ENCODE peak calls at places on chromosomes 16 and 17, in four cellular contexts. U is stomach, S is endodermal cell, N is hepatocyte. L is an unnamed sample. For H3K27me3, the result is how much of the 10 kb centered on the place peaks cover.

GRCh38 chr16:55033225-55034156 is 102.8 kb downstream of the IRX5 start:
- DNase-seq in U (no peak), S (no peak), N (no peak), L (no peak)

GRCh38 chr17:37610971-37611370 is 1.8 kb upstream of the SYNRG start:
- DNase-seq in S (no peak), N (no peak), U (no peak), L (no peak)

GRCh38 chr17:47611372-47612350 is 38.1 kb upstream of the KPNB1 start:
- DNase-seq in N (no peak), S (no peak), U (no peak), L (peak)

GRCh38 chr16:50677351-50677750 is 3.8 kb downstream of the SNX20 start:
- DNase-seq in S (peak), N (no peak), U (no peak), L (no peak)

GRCh38 chr16:74431516-74431915 is 10.2 kb upstream of the CLEC18B start:
- DNase-seq in S (peak), N (no peak), U (no peak), L (no peak)

GRCh38 chr17:66040402-66040801 is 151.5 kb downstream of the CEP112 start:
- DNase-seq in U (no peak), N (no peak), S (peak), L (peak)

GRCh38 chr17:35705230-35705629 is 26.2 kb upstream of the RASL10B start:
- DNase-seq in S (no peak), N (no peak), U (no peak), L (no peak)

GRCh38 chr17:34451313-34451712 is 88.3 kb upstream of the CCL1 start:
- DNase-seq in S (no peak), U (no peak), N (no peak), L (no peak)

GRCh38 chr16:24873028-24873427 is 27.3 kb downstream of the SLC5A11 start:
- DNase-seq in U (no peak), N (no peak), S (no peak), L (no peak)

GRCh38 chr16:59249049-59249448 is 514.9 kb upstream of the GOT2 start:
- DNase-seq in N (peak), S (peak), U (no peak), L (peak)

GRCh38 chr16:1153480-1154160 is 714 bp downstream of the CACNA1H start:
- DNase-seq in N (peak), U (no peak), S (peak), L (no peak)

GRCh38 chr17:19533718-19534561 is at the start of gene SLC47A1:
- DNase-seq in N (peak), U (no peak), S (peak), L (no peak)

GRCh38 chr16:85459529-85460251 is 153.4 kb upstream of the GSE1 start:
- DNase-seq in U (peak), S (no peak), N (peak), L (no peak)

GRCh38 chr16:85316321-85316919 is 204.1 kb upstream of the CIBAR2 start:
- DNase-seq in N (peak), S (peak), U (peak), L (peak)

GRCh38 chr16:24609740-24610420 is 70.5 kb downstream of the RBBP6 start:
- DNase-seq in U (peak), N (peak), S (peak), L (no peak)

GRCh38 chr16:87706278-87707000 is 59.3 kb downstream of the KLHDC4 start:
- DNase-seq in S (peak), U (no peak), N (peak), L (no peak)

GRCh38 chr16:64392456-64392855 is 729.4 kb downstream of the CDH11 start:
- DNase-seq in N (no peak), S (no peak), U (no peak), L (no peak)

GRCh38 chr17:13194887-13195286 is 177.1 kb upstream of the ELAC2 start:
- DNase-seq in U (no peak), S (no peak), N (no peak), L (no peak)

GRCh38 chr17:28381141-28381825 is 9.8 kb downstream of the SARM1 start:
- DNase-seq in U (peak), S (peak), N (peak), L (peak)

GRCh38 chr17:17605083-17605746 is 13.7 kb upstream of the PEMT start:
- DNase-seq in N (no peak), S (no peak), U (no peak), L (no peak)

GRCh38 chr16:30185141-30185682 is 1.8 kb downstream of the CORO1A start:
- DNase-seq in N (no peak), U (no peak), S (no peak), L (no peak)

GRCh38 chr16:379183-379960 is 2.4 kb downstream of the PGAP6 start:
- DNase-seq in S (peak), N (peak), U (peak), L (no peak)

GRCh38 chr16:75236232-75236631 is 15.2 kb downstream of the BCAR1 start:
- DNase-seq in U (no peak), S (no peak), N (no peak), L (no peak)

GRCh38 chr16:15807603-15808009 is 49.2 kb downstream of the MYH11 start:
- DNase-seq in N (no peak), S (peak), U (no peak), L (no peak)

GRCh38 chr17:19762515-19762961 is 14.4 kb upstream of the ALDH3A1 start:
- DNase-seq in S (peak), U (peak), N (peak), L (peak)

GRCh38 chr17:71003736-71004135 is 834.4 kb downstream of the KCNJ2 start:
- DNase-seq in U (no peak), N (no peak), S (peak), L (no peak)

GRCh38 chr17:52740006-52740405 is 581.5 kb upstream of the CA10 start:
- DNase-seq in S (no peak), N (no peak), U (no peak), L (no peak)

GRCh38 chr17:12549499-12549901 is 116.2 kb upstream of the MYOCD start:
- DNase-seq in N (no peak), S (peak), U (no peak), L (no peak)

GRCh38 chr17:36213695-36214094 is 2.8 kb downstream of the CCL4L2 start:
- DNase-seq in N (no peak), S (peak), U (no peak), L (no peak)

GRCh38 chr17:47192549-47192948 is 3.5 kb upstream of the CDC27 start:
- DNase-seq in N (no peak), S (no peak), U (no peak), L (no peak)

GRCh38 chr17:12429125-12429524 is 236.6 kb upstream of the MYOCD start:
- DNase-seq in N (no peak), U (no peak), S (no peak), L (no peak)

GRCh38 chr16:55048745-55049144 is 118.1 kb downstream of the IRX5 start:
- DNase-seq in U (no peak), S (no peak), N (no peak), L (no peak)

GRCh38 chr16:49931931-49932330 is 76.0 kb upstream of the ZNF423 start:
- DNase-seq in U (no peak), N (no peak), S (no peak), L (no peak)

GRCh38 chr16:9123871-9124270 is 32.4 kb downstream of the HAPSTR1 start:
- DNase-seq in U (peak), S (no peak), N (no peak), L (no peak)

GRCh38 chr16:86203557-86204275 is 304.8 kb downstream of the IRF8 start:
- DNase-seq in N (no peak), U (no peak), S (no peak), L (no peak)

GRCh38 chr17:67377727-67378443 is 804 bp downstream of the PITPNC1 start:
- DNase-seq in U (peak), S (peak), N (peak), L (peak)

GRCh38 chr16:10577305-10578202 is 2.8 kb downstream of the EMP2 start:
- DNase-seq in U (no peak), S (peak), N (no peak), L (no peak)

GRCh38 chr17:74028717-74029116 is 174.8 kb upstream of the RPL38 start:
- DNase-seq in U (no peak), S (no peak), N (no peak), L (no peak)
- TF ChIP-seq CTCF in U (no peak), S (no peak), N (no peak), L (no peak)

GRCh38 chr17:82314012-82314720 is 3.2 kb downstream of the CD7 start:
- DNase-seq in U (no peak), S (no peak), N (no peak), L (no peak)
- H3K27me3 ChIP-seq in U (under half), S (under half), N (under half), L (under half)

DNA sequence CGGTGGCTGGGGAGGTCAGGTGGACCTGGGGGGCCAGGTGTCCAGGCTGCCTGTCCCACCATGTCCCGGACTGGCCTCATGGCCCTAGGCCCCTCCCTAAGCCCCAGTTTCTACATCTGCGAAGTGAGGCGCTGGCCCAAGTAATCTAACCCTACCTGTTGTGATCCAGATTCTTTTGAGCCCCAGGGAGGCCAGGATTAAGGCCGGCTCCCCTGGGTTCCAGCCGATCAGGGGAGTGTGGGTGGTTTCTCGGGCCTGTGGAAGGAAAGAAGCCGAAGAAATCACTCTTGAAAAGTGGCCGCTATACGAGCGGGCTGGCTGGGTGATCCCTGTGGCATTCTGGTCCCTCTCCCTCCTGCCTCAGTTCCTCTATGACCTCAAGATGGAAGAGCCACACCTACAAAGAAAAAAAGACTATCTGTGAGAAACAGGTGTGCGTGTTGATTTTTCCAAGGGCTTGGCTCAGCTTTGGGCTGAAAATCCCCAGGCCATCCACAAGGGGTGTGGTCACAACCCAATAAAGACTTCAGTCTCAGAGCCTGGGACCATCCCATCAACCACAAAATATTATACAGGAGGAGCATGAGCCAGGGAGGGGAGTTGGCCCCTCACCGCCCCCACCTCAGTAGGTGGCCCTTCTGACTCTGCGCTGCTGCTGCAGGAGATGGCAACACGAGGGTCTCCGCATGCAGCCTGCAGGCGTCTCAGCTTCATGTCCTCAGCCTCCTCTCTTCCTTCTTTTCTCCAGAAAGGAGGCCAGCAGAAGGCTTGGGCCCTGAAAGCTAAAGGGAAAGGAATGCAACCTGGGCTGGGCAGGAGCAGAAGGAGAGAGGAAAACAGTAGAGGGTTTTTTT is 20.3 kb downstream of the GPR142 start:
- DNase-seq in S (peak), N (no peak), U (peak), L (no peak)
- TF ChIP-seq CTCF in S (peak), N (no peak), U (no peak), L (peak)

DNA sequence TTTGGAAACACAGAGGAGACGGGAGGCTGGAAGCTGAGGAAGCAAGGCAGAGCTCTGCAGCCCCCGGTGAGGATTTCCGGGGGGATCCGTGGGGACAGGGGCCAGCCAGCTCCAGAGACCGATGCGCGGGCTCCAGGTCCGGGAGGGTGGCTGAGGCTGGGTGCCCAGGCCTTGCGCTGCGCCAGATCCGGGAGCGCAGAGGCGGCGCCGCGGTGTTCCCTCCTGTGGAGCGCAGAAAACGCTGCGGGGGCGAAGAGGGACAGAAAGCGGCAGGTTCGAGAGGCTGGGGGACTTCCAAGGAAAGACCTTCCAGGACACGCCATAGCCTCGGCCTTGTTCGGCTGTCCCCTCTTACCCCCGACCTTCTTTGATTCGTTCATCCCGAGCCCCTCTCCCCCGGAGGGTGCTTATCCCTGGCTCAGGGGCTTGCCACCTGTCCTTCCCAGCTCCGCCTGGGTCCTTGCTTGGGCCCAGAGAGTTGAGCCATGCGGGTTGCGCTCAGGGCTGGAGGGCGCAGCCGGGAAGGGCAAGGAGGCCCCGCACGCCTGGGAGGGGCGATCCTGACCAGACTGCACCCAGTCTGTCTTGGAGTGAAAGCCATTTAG is 697 bp upstream of the SHISA9 start:
- DNase-seq in U (no peak), S (peak), N (no peak), L (no peak)
- H3K27me3 ChIP-seq in U (under half), S (under half), N (half or more), L (under half)

GRCh38 chr16:53421248-53421647 is 13.0 kb upstream of the RBL2 start:
- DNase-seq in N (no peak), S (peak), U (no peak), L (no peak)
- TF ChIP-seq CTCF in N (no peak), S (peak), U (no peak), L (no peak)

DNA sequence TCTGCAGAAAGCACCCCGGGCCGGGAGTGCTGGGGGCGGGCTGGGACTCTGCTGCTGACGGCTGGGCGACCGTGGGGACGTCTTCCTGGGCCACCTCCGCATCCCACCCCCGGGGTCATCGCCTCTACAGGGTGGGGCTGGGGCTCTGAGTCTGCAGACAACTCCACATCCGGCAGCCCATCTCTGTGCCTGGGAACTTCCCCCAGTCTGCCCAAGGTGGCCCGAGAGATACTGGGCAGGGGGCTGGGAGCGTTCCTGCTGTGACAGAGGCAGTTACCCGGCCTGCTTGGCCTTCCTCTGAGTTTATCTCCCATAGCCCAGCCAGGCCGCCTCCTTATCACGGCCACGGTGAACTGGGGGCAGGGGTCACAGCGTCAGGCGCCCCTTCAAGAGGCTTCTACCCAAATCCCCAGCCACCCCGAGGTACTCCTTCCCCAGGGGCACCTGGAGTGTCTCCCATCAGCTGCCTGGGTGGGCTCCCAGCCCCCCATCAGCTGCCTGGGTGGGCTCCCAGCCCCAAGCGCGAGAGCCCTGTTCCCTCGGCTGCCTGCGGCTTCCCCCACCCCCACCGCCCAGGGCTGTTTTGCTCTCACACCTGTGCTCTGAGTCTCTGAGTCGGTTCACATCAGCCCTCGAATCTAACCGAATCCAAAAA is 15.5 kb upstream of the CBFA2T3 start:
- DNase-seq in N (no peak), U (no peak), S (no peak), L (no peak)
- H3K27me3 ChIP-seq in N (under half), U (under half), S (under half), L (under half)

DNA sequence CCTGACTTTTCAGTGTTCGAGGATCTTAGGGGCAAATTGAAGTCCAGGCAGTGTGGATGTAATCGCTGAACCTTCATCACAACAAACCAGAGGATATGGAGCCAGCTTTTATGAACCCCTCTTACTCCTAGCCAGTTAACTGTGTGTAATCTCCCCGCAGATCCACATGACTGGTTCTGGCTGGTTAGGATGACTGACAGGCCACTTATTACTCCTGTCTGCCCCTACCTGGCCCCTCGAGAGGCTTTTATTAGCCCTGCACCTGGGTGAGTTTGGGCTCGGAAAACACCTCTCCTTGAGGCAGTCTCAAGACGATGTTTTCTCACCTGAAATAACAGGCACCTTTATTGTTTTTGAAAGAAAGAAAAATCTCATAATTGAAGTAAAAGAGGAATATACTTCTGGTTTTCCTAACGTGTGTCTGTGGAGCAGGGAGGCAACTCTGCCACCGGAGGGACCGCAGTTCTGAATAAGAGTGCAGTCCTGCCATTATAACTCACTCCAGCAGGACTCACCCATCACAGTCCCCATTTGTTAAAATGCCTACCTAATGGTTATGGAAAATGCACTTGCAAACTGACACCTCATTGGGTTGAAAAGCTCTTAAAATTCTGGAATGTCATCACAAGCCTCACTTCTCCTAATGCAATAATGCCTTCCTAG is 291.9 kb upstream of the N4BP1 start:
- DNase-seq in S (no peak), N (peak), U (no peak), L (no peak)
- TF ChIP-seq CTCF in S (peak), N (peak), U (no peak), L (peak)